ENCODE peak calls at places on chromosome 16, in ten cellular contexts. K is foreskin keratinocyte; M is GM23248; J is kidney tubule cell; X is HTR-8/SVneo; A is NCI-H1092; Z is activated CD4-positive, alpha-beta T cell treated with anti-CD3 and anti-CD28 coated beads for 24 hours; T is activated effector memory CD4-positive, alpha-beta T cell treated with Interleukin-2 at 50 U/mL for 16 hours; B is EL; O is brain microvascular endothelial cell. U is an unnamed sample.

GRCh38 chr16:21301168-21301894 is 23.2 kb upstream of the CRYM start:
- DNase-seq in K (peak; percentile 75), M (peak; percentile 85), J (peak; percentile 89), X (peak; percentile 77), A (peak; percentile 31), Z (peak; percentile 48), T (no peak), B (peak; percentile 78), O (peak; percentile 43), U (peak; percentile 59)

GRCh38 chr16:21563676-21564075 is 35.7 kb upstream of the METTL9 start:
- DNase-seq in K (no peak), M (no peak), J (no peak), X (no peak), A (no peak), Z (no peak), T (no peak), B (no peak), O (no peak), U (no peak)

GRCh38 chr16:90041896-90042473 is 22.7 kb upstream of the DBNDD1 start:
- DNase-seq in K (no peak), M (no peak), J (no peak), X (no peak), A (no peak), Z (no peak), T (no peak), B (no peak), O (no peak), U (no peak)

GRCh38 chr16:29926675-29927522 is 873 bp upstream of the KCTD13 start:
- DNase-seq in K (no peak), M (peak; percentile 69), J (peak; percentile 41), X (no peak), A (peak; percentile 37), Z (no peak), T (no peak), B (peak; percentile 49), O (no peak), U (peak; percentile 14)

GRCh38 chr16:64440421-64440831 is 681.4 kb downstream of the CDH11 start:
- DNase-seq in K (no peak), M (peak; percentile 97), J (peak; percentile 96), X (no peak), A (no peak), Z (no peak), T (no peak), B (peak; percentile 95), O (peak; percentile 96), U (no peak)

GRCh38 chr16:49183911-49184310 is 97.7 kb downstream of the CBLN1 start:
- DNase-seq in K (peak; percentile 4), M (peak; percentile 11), J (peak; percentile 9), X (no peak), A (peak; percentile 66), Z (no peak), T (no peak), B (no peak), O (no peak), U (peak; percentile 53)

GRCh38 chr16:16025214-16025968 is 76.0 kb downstream of the ABCC1 start:
- DNase-seq in K (no peak), M (peak; percentile 98), J (peak; percentile 15), X (no peak), A (no peak), Z (peak; percentile 45), T (peak; percentile 48), B (peak; percentile 90), O (peak; percentile 93), U (no peak)

GRCh38 chr16:54204756-54205155 is 81.8 kb downstream of the IRX3 start:
- DNase-seq in K (no peak), M (no peak), J (no peak), X (no peak), A (peak; percentile 32), Z (no peak), T (no peak), B (no peak), O (no peak), U (no peak)

GRCh38 chr16:30934827-30935557 is 11.6 kb downstream of the FBXL19 start:
- DNase-seq in K (no peak), M (peak; percentile 70), J (peak; percentile 51), X (peak; percentile 50), A (no peak), Z (no peak), T (no peak), B (peak; percentile 48), O (peak; percentile 56), U (peak; percentile 50)

GRCh38 chr16:4316103-4316731 is 350 bp downstream of the GLIS2 start:
- DNase-seq in K (no peak), M (peak; percentile 73), J (no peak), X (no peak), A (peak; percentile 20), Z (no peak), T (no peak), B (peak; percentile 36), O (no peak), U (no peak)

GRCh38 chr16:70472786-70473433 is 18.5 kb downstream of the FCSK start:
- DNase-seq in K (no peak), M (no peak), J (no peak), X (no peak), A (no peak), Z (no peak), T (no peak), B (no peak), O (no peak), U (no peak)

GRCh38 chr16:89920723-89921122 is 2.1 kb downstream of the MC1R start:
- DNase-seq in K (no peak), M (peak; percentile 81), J (peak; percentile 64), X (no peak), A (no peak), Z (no peak), T (no peak), B (peak; percentile 32), O (no peak), U (no peak)

GRCh38 chr16:69118468-69118867 is 13.0 kb downstream of the HAS3 start:
- DNase-seq in K (no peak), M (no peak), J (no peak), X (no peak), A (no peak), Z (no peak), T (no peak), B (no peak), O (no peak), U (no peak)

GRCh38 chr16:1530883-1531637 is 2.4 kb upstream of the TMEM204 start:
- DNase-seq in K (peak; percentile 22), M (peak; percentile 91), J (no peak), X (no peak), A (no peak), Z (no peak), T (no peak), B (peak; percentile 74), O (no peak), U (no peak)

GRCh38 chr16:27174007-27174406 is 29.3 kb upstream of the KDM8 start:
- DNase-seq in K (no peak), M (no peak), J (peak; percentile 16), X (no peak), A (no peak), Z (no peak), T (peak; percentile 60), B (no peak), O (no peak), U (peak; percentile 72)

GRCh38 chr16:86567701-86568571 is 1.3 kb downstream of the FOXC2 start:
- DNase-seq in K (no peak), M (peak; percentile 71), J (peak; percentile 36), X (no peak), A (no peak), Z (no peak), T (no peak), B (peak; percentile 59), O (no peak), U (no peak)

GRCh38 chr16:74480150-74481029 is 59.1 kb upstream of the CLEC18B start:
- DNase-seq in K (peak; percentile 46), M (peak; percentile 86), J (peak; percentile 74), X (peak; percentile 62), A (no peak), Z (no peak), T (no peak), B (peak; percentile 82), O (no peak), U (no peak)

GRCh38 chr16:1744338-1744840 is 27.0 kb downstream of the NME3 start:
- DNase-seq in K (no peak), M (no peak), J (no peak), X (no peak), A (no peak), Z (no peak), T (no peak), B (no peak), O (no peak), U (no peak)

GRCh38 chr16:83365166-83365565 is 442.6 kb upstream of the HSBP1 start:
- DNase-seq in K (peak; percentile 55), M (peak; percentile 76), J (no peak), X (no peak), A (no peak), Z (no peak), T (no peak), B (peak; percentile 45), O (no peak), U (no peak)

GRCh38 chr16:54477766-54478165 is 191.2 kb upstream of the IRX3 start:
- DNase-seq in K (no peak), M (no peak), J (no peak), X (no peak), A (no peak), Z (no peak), T (no peak), B (no peak), O (no peak), U (no peak)

GRCh38 chr16:66578596-66579531 is at the start of gene CMTM2:
- DNase-seq in K (no peak), M (peak; percentile 19), J (no peak), X (no peak), A (peak; percentile 34), Z (no peak), T (no peak), B (no peak), O (no peak), U (no peak)

GRCh38 chr16:76932541-76933211 is 258.3 kb upstream of the MON1B start:
- DNase-seq in K (no peak), M (peak; percentile 32), J (peak; percentile 46), X (no peak), A (no peak), Z (no peak), T (no peak), B (no peak), O (no peak), U (no peak)

GRCh38 chr16:17556276-17557052 is 85.7 kb upstream of the XYLT1 start:
- DNase-seq in K (peak; percentile 64), M (peak; percentile 67), J (peak; percentile 13), X (no peak), A (no peak), Z (no peak), T (no peak), B (peak; percentile 42), O (peak; percentile 0), U (no peak)

GRCh38 chr16:85613609-85614337 is 651 bp downstream of the GSE1 start:
- DNase-seq in K (no peak), M (peak; percentile 79), J (peak; percentile 76), X (no peak), A (peak; percentile 49), Z (no peak), T (no peak), B (peak; percentile 20), O (no peak), U (peak; percentile 38)

GRCh38 chr16:47725188-47725695 is 264.1 kb downstream of the PHKB start:
- DNase-seq in K (no peak), M (no peak), J (no peak), X (no peak), A (no peak), Z (no peak), T (no peak), B (no peak), O (no peak), U (no peak)

GRCh38 chr16:1282275-1282995 is 26.6 kb downstream of the TPSD1 start:
- DNase-seq in K (no peak), M (no peak), J (no peak), X (no peak), A (no peak), Z (no peak), T (no peak), B (no peak), O (no peak), U (no peak)

GRCh38 chr16:6122401-6122800 is 1024.8 kb upstream of the EEF2KMT start:
- DNase-seq in K (no peak), M (no peak), J (peak; percentile 83), X (no peak), A (no peak), Z (no peak), T (no peak), B (no peak), O (no peak), U (no peak)

GRCh38 chr16:12871784-12872183 is 29.6 kb upstream of the SHISA9 start:
- DNase-seq in K (no peak), M (no peak), J (no peak), X (no peak), A (no peak), Z (no peak), T (no peak), B (no peak), O (no peak), U (no peak)

U was measured in NCI-H2029.